ENCODE peak calls at places on chromosomes 2 and 18, in five cellular contexts. H is endothelial cell of umbilical vein, S is body of pancreas, C is IMR-90, B is thyroid gland. R is an unnamed sample. For H3K36me3, the result is how much of the 10 kb centered on the place peaks cover.

GRCh38 chr18:47115205-47115604 is 35.1 kb downstream of the HDHD2 start:
- DNase-seq in S (no peak), H (no peak), C (no peak), B (no peak), R (no peak)

GRCh38 chr2:98896416-98896815 is 39.6 kb downstream of the CRACDL start:
- DNase-seq in H (no peak), B (no peak), C (no peak), S (no peak), R (peak)

GRCh38 chr2:6580982-6581381 is 284.7 kb downstream of the CMPK2 start:
- DNase-seq in S (no peak), B (no peak), C (peak), H (no peak), R (no peak)

GRCh38 chr2:15941970-15942710 is 1.8 kb downstream of the MYCN start:
- DNase-seq in C (no peak), H (peak), B (peak), S (no peak), R (no peak)

GRCh38 chr2:220442012-220442411 is 814.6 kb downstream of the SLC4A3 start:
- DNase-seq in H (no peak), S (no peak), B (no peak), C (no peak), R (no peak)

GRCh38 chr2:689877-690510 is 12.8 kb upstream of the TMEM18 start:
- DNase-seq in B (no peak), S (no peak), H (no peak), C (no peak), R (peak)

GRCh38 chr2:51350100-51350499 is 318.2 kb upstream of the NRXN1 start:
- DNase-seq in C (peak), S (no peak), B (no peak), H (peak), R (no peak)

GRCh38 chr18:13556497-13556896 is 169.9 kb downstream of the FAM210A start:
- DNase-seq in S (no peak), C (no peak), B (no peak), H (no peak), R (no peak)

GRCh38 chr2:43028188-43028587 is 198.2 kb downstream of the ZFP36L2 start:
- DNase-seq in C (no peak), H (no peak), B (no peak), S (no peak), R (no peak)

GRCh38 chr2:127143851-127144782 is 37.2 kb upstream of the BIN1 start:
- DNase-seq in C (peak), S (no peak), H (peak), B (no peak), R (no peak)

GRCh38 chr2:72999729-73000725 is 71.5 kb downstream of the SFXN5 start:
- DNase-seq in C (peak), H (peak), S (no peak), B (no peak), R (no peak)

GRCh38 chr18:54117853-54118773 is 106.4 kb downstream of the MBD2 start:
- DNase-seq in B (no peak), S (peak), C (no peak), H (no peak), R (no peak)

GRCh38 chr2:38261569-38262513 is 115.2 kb downstream of the ATL2 start:
- DNase-seq in S (no peak), H (no peak), B (peak), C (no peak), R (no peak)

GRCh38 chr18:4017479-4017878 is 437.6 kb downstream of the DLGAP1 start:
- DNase-seq in C (peak), H (no peak), B (no peak), S (no peak), R (no peak)

GRCh38 chr2:152335016-152335850 is at the start of gene FMNL2:
- DNase-seq in S (peak), B (peak), C (peak), H (peak), R (peak)

GRCh38 chr2:9594361-9595063 is 36.3 kb downstream of the YWHAQ start:
- DNase-seq in C (peak), H (peak), S (peak), B (peak), R (no peak)

GRCh38 chr2:143503280-143503679 is 374.1 kb downstream of the ARHGAP15 start:
- DNase-seq in C (no peak), H (no peak), S (no peak), B (no peak), R (no peak)

GRCh38 chr2:183575481-183575880 is 451.2 kb downstream of the NUP35 start:
- DNase-seq in S (no peak), B (no peak), C (no peak), H (no peak), R (no peak)

GRCh38 chr18:21448301-21448700 is 152.2 kb downstream of the ESCO1 start:
- DNase-seq in H (no peak), B (no peak), C (no peak), S (no peak), R (no peak)

GRCh38 chr2:204483497-204484164 is 61.6 kb upstream of the PARD3B start:
- DNase-seq in S (peak), C (no peak), H (peak), B (peak), R (no peak)

GRCh38 chr2:219459460-219460311 is 25.0 kb downstream of the SPEG start:
- DNase-seq in C (peak), S (peak), H (peak), B (peak), R (no peak)

GRCh38 chr2:138708682-138709241 is 71.4 kb downstream of the NXPH2 start:
- DNase-seq in H (no peak), C (peak), S (no peak), B (no peak), R (no peak)

GRCh38 chr2:227578642-227579041 is 20.1 kb upstream of the SCYGR2 start:
- DNase-seq in H (no peak), S (no peak), B (no peak), C (no peak), R (no peak)

GRCh38 chr18:42340423-42341009 is 385.5 kb downstream of the PIK3C3 start:
- DNase-seq in C (no peak), B (no peak), H (no peak), S (no peak), R (no peak)

GRCh38 chr2:86062043-86062442 is 43.6 kb downstream of the POLR1A start:
- DNase-seq in S (no peak), H (peak), B (no peak), C (peak), R (no peak)

DNA sequence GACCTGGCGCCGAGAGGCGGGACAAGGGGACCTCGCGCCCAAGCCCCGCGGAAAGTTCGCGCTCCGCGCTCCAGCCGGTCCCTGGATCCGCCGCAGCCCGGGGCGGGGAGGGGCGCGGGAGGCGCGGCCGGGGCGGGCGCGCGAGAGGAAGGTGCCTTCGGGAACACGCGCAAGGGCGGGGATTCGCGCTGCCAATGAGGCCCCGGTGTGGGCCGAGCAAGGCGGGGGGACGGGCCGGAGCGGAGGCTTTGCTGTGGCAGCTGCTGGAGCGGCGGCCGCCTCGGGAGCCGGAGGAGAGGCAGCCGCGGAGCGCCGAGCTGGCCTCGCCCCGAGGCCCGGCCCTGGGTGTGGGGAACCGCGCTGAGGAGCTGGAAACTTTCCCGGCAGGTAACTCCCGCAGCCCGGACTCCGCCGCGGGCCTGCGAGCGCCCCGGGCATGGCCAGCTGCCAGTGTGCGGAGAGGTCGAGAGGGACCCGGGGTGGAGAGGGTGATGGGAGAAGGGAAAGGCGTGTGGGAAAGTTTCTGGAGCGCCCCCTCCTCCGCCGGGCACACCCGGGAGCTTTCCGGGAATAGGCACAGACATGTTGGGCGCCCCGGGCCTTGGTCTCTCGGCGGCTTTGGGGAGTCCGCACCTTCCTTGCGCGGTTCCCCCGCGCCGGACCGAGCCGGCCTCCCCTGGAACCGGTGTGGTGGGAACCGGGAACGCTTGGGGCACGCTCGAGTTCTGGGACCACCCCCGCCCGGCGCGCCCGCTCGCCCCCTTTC is at the start of gene TANC1:
- DNase-seq in C (peak), B (peak), H (peak), S (peak), R (no peak)
- TF ChIP-seq POLR2A in C (peak), B (peak), H (peak), S (peak), R (peak)

DNA sequence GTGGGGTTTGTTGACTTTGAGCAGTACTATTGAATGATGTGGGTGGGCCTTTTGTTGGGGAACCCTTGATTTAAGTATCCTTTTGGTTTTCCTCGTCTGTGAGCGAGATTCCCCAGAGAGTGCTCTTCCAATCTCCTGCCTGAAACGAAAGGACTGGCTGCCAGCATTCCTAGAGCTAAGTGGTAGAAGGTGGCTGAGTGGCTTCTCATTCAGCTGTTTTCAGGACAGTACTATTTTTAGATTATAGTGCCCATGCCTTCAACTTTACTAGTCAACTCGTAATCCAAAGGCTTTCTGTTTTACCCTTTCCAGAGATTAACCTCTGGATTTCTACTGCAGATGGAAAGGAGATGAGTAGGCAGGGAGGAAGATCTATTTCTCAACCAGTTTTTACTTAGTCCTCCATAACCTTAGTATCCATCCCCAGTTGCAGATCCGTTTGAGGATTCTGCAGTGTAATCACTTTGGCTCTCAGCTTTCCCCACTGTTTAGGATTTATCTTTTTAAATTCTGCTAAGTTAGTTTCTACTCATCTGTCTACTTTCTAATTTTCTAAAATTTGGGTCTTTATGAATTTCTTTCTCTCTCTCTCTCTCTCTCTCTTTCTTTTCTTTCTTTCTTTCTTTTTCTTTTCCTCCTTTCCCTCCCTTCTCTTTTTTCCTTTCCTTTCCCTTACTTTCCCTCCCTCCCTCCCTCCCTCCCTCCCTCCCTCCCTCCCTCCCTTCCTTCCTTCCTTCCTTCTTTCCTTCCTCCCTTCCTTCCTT is 9.2 kb downstream of the SLC4A1AP start:
- DNase-seq in B (no peak), S (no peak), H (no peak), C (no peak), R (no peak)
- H3K36me3 ChIP-seq in B (under half), S (under half), H (under half), C (under half), R (half or more)

DNA sequence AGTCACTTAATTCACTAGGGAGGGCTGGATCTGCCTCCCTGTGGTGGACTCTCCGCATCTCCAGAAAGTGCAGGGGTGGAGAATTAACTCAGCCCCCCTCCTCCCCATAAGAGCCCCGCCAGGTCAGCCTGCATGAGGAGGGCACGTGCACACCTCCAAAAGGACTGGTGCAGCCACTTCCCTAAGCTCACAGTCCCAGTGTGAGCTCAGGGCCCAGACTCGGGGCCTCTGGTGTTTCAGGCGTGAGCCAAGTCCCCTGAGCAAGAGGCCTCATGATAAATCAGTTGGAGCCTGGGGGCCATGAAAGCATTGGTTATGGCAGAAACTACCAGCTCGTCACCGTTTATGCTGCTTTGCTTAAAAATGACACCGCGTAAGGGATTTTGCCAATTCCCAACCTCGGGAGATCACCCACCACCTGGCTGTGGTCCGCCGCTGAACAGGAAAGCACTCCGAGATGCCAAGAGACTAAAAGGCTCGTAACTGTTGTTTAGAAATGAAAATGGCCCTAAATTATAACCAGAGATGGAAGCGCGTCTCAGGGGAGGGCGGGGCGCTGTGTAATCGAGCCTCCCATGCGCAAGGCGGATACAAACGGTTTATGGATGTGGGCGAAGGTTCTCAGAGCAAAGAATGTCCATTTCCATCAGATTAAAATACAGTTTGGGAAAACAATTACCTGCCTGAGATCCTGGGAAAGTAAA is 141.6 kb downstream of the BCL2 start:
- DNase-seq in B (no peak), H (no peak), S (no peak), C (no peak), R (no peak)
- TF ChIP-seq POLR2A in B (no peak), H (no peak), S (no peak), C (no peak), R (no peak)

GRCh38 chr2:189561371-189561948 is 19.1 kb downstream of the SLC40A1 start:
- DNase-seq in S (no peak), B (no peak), C (no peak), H (no peak), R (no peak)
- H3K36me3 ChIP-seq in S (under half), B (under half), C (under half), H (under half), R (half or more)